ENCODE peak calls at places on chromosomes 2 and 18, in eight cellular contexts. One of them, this sample, is unnamed.
A peak's percentile ranks its signal among the peaks of the same experiment; 100 is the strongest.

GRCh38 chr2:85475801-85476610 is 57.5 kb downstream of the SH2D6 start:
- DNase-seq in adrenal gland: no peak
- DNase-seq in SK-N-SH: no peak
- DNase-seq in astrocyte of the cerebellum: no peak
- DNase-seq in HCT116: no peak
- DNase-seq in body of pancreas: no peak
- DNase-seq in choroid plexus epithelial cell: no peak
- DNase-seq in DND-41: no peak
- DNase-seq in this sample: no peak

GRCh38 chr2:60002158-60002867 is 551.1 kb downstream of the BCL11A start:
- DNase-seq in adrenal gland: no peak
- DNase-seq in SK-N-SH: no peak
- DNase-seq in astrocyte of the cerebellum: no peak
- DNase-seq in HCT116: no peak
- DNase-seq in body of pancreas: no peak
- DNase-seq in choroid plexus epithelial cell: no peak
- DNase-seq in DND-41: no peak
- DNase-seq in this sample: no peak

GRCh38 chr18:59779979-59780378 is 82.8 kb upstream of the CCBE1 start:
- DNase-seq in adrenal gland: no peak
- DNase-seq in SK-N-SH: no peak
- DNase-seq in astrocyte of the cerebellum: peak; percentile 63
- DNase-seq in HCT116: no peak
- DNase-seq in body of pancreas: no peak
- DNase-seq in choroid plexus epithelial cell: peak; percentile 90
- DNase-seq in DND-41: no peak
- DNase-seq in this sample: peak; percentile 82

GRCh38 chr2:126913329-126913728 is 14.6 kb downstream of the TEX51 start:
- DNase-seq in adrenal gland: no peak
- DNase-seq in SK-N-SH: no peak
- DNase-seq in astrocyte of the cerebellum: no peak
- DNase-seq in HCT116: no peak
- DNase-seq in body of pancreas: no peak
- DNase-seq in choroid plexus epithelial cell: no peak
- DNase-seq in DND-41: no peak
- DNase-seq in this sample: no peak

GRCh38 chr18:24414349-24415003 is 12.0 kb upstream of the IMPACT start:
- DNase-seq in adrenal gland: no peak
- DNase-seq in SK-N-SH: no peak
- DNase-seq in astrocyte of the cerebellum: no peak
- DNase-seq in HCT116: no peak
- DNase-seq in body of pancreas: no peak
- DNase-seq in choroid plexus epithelial cell: no peak
- DNase-seq in DND-41: no peak
- DNase-seq in this sample: no peak

GRCh38 chr2:46850742-46851141 is 64.9 kb downstream of the MCFD2 start:
- DNase-seq in adrenal gland: peak; percentile 83
- DNase-seq in SK-N-SH: no peak
- DNase-seq in astrocyte of the cerebellum: peak; percentile 90
- DNase-seq in HCT116: no peak
- DNase-seq in body of pancreas: peak; percentile 87
- DNase-seq in choroid plexus epithelial cell: peak; percentile 88
- DNase-seq in DND-41: no peak
- DNase-seq in this sample: peak; percentile 93

GRCh38 chr2:165902929-165903328 is 50.6 kb downstream of the TTC21B start:
- DNase-seq in adrenal gland: no peak
- DNase-seq in SK-N-SH: no peak
- DNase-seq in astrocyte of the cerebellum: peak; percentile 31
- DNase-seq in HCT116: no peak
- DNase-seq in body of pancreas: no peak
- DNase-seq in choroid plexus epithelial cell: peak; percentile 46
- DNase-seq in DND-41: peak; percentile 15
- DNase-seq in this sample: peak; percentile 38

GRCh38 chr2:1162768-1163584 is 212.3 kb downstream of the SNTG2 start:
- DNase-seq in adrenal gland: no peak
- DNase-seq in SK-N-SH: no peak
- DNase-seq in astrocyte of the cerebellum: no peak
- DNase-seq in HCT116: no peak
- DNase-seq in body of pancreas: no peak
- DNase-seq in choroid plexus epithelial cell: peak; percentile 42
- DNase-seq in DND-41: peak; percentile 89
- DNase-seq in this sample: no peak

GRCh38 chr2:20588918-20589871 is 61.7 kb downstream of the HS1BP3 start:
- DNase-seq in adrenal gland: no peak
- DNase-seq in SK-N-SH: no peak
- DNase-seq in astrocyte of the cerebellum: no peak
- DNase-seq in HCT116: no peak
- DNase-seq in body of pancreas: no peak
- DNase-seq in choroid plexus epithelial cell: no peak
- DNase-seq in DND-41: no peak
- DNase-seq in this sample: no peak

GRCh38 chr2:168375195-168375798 is 80.8 kb upstream of the CERS6 start:
- DNase-seq in adrenal gland: no peak
- DNase-seq in SK-N-SH: no peak
- DNase-seq in astrocyte of the cerebellum: no peak
- DNase-seq in HCT116: no peak
- DNase-seq in body of pancreas: no peak
- DNase-seq in choroid plexus epithelial cell: peak; percentile 56
- DNase-seq in DND-41: no peak
- DNase-seq in this sample: no peak

GRCh38 chr18:62577748-62578147 is 54.9 kb downstream of the ZCCHC2 start:
- DNase-seq in adrenal gland: no peak
- DNase-seq in SK-N-SH: no peak
- DNase-seq in astrocyte of the cerebellum: no peak
- DNase-seq in HCT116: no peak
- DNase-seq in body of pancreas: no peak
- DNase-seq in choroid plexus epithelial cell: peak; percentile 22
- DNase-seq in DND-41: no peak
- DNase-seq in this sample: no peak

GRCh38 chr2:241929551-241930490 is 60.3 kb downstream of the RTP5 start:
- DNase-seq in adrenal gland: no peak
- DNase-seq in SK-N-SH: no peak
- DNase-seq in astrocyte of the cerebellum: no peak
- DNase-seq in HCT116: no peak
- DNase-seq in body of pancreas: peak; percentile 30
- DNase-seq in choroid plexus epithelial cell: no peak
- DNase-seq in DND-41: no peak
- DNase-seq in this sample: no peak

GRCh38 chr2:28976584-28976983 is 4.5 kb upstream of the TOGARAM2 start:
- DNase-seq in adrenal gland: no peak
- DNase-seq in SK-N-SH: no peak
- DNase-seq in astrocyte of the cerebellum: peak; percentile 5
- DNase-seq in HCT116: no peak
- DNase-seq in body of pancreas: peak; percentile 68
- DNase-seq in choroid plexus epithelial cell: peak; percentile 45
- DNase-seq in DND-41: no peak
- DNase-seq in this sample: peak; percentile 55

GRCh38 chr18:58117685-58118403 is 73.8 kb downstream of the NEDD4L start:
- DNase-seq in adrenal gland: peak; percentile 49
- DNase-seq in SK-N-SH: no peak
- DNase-seq in astrocyte of the cerebellum: peak; percentile 49
- DNase-seq in HCT116: peak; percentile 34
- DNase-seq in body of pancreas: peak; percentile 94
- DNase-seq in choroid plexus epithelial cell: peak; percentile 90
- DNase-seq in DND-41: no peak
- DNase-seq in this sample: peak; percentile 90

GRCh38 chr18:63410792-63411191 is 11.5 kb downstream of the VPS4B start:
- DNase-seq in adrenal gland: no peak
- DNase-seq in SK-N-SH: no peak
- DNase-seq in astrocyte of the cerebellum: peak; percentile 38
- DNase-seq in HCT116: no peak
- DNase-seq in body of pancreas: no peak
- DNase-seq in choroid plexus epithelial cell: peak; percentile 80
- DNase-seq in DND-41: no peak
- DNase-seq in this sample: peak; percentile 50

GRCh38 chr2:144519934-144520717 is at the start of gene ZEB2:
- DNase-seq in adrenal gland: peak; percentile 71
- DNase-seq in SK-N-SH: peak; percentile 63
- DNase-seq in astrocyte of the cerebellum: peak; percentile 81
- DNase-seq in HCT116: peak; percentile 19
- DNase-seq in body of pancreas: peak; percentile 64
- DNase-seq in choroid plexus epithelial cell: peak; percentile 90
- DNase-seq in DND-41: peak; percentile 32
- DNase-seq in this sample: peak; percentile 90

GRCh38 chr2:112809112-112809511 is 24.8 kb upstream of the IL1A start:
- DNase-seq in adrenal gland: no peak
- DNase-seq in SK-N-SH: no peak
- DNase-seq in astrocyte of the cerebellum: no peak
- DNase-seq in HCT116: no peak
- DNase-seq in body of pancreas: no peak
- DNase-seq in choroid plexus epithelial cell: no peak
- DNase-seq in DND-41: no peak
- DNase-seq in this sample: no peak

GRCh38 chr2:177430425-177430824 is 37.9 kb downstream of the AGPS start:
- DNase-seq in adrenal gland: no peak
- DNase-seq in SK-N-SH: no peak
- DNase-seq in astrocyte of the cerebellum: no peak
- DNase-seq in HCT116: no peak
- DNase-seq in body of pancreas: no peak
- DNase-seq in choroid plexus epithelial cell: peak; percentile 18
- DNase-seq in DND-41: no peak
- DNase-seq in this sample: peak; percentile 44

GRCh38 chr2:177433402-177433801 is 40.8 kb downstream of the AGPS start:
- DNase-seq in adrenal gland: no peak
- DNase-seq in SK-N-SH: no peak
- DNase-seq in astrocyte of the cerebellum: no peak
- DNase-seq in HCT116: no peak
- DNase-seq in body of pancreas: no peak
- DNase-seq in choroid plexus epithelial cell: peak; percentile 22
- DNase-seq in DND-41: no peak
- DNase-seq in this sample: peak; percentile 22

GRCh38 chr2:177432703-177433102 is 40.1 kb downstream of the AGPS start:
- DNase-seq in adrenal gland: no peak
- DNase-seq in SK-N-SH: no peak
- DNase-seq in astrocyte of the cerebellum: no peak
- DNase-seq in HCT116: no peak
- DNase-seq in body of pancreas: no peak
- DNase-seq in choroid plexus epithelial cell: no peak
- DNase-seq in DND-41: no peak
- DNase-seq in this sample: no peak

GRCh38 chr2:177427316-177427715 is 34.7 kb downstream of the AGPS start:
- DNase-seq in adrenal gland: no peak
- DNase-seq in SK-N-SH: no peak
- DNase-seq in astrocyte of the cerebellum: no peak
- DNase-seq in HCT116: no peak
- DNase-seq in body of pancreas: no peak
- DNase-seq in choroid plexus epithelial cell: no peak
- DNase-seq in DND-41: no peak
- DNase-seq in this sample: no peak

GRCh38 chr2:177429688-177430325 is 37.2 kb downstream of the AGPS start:
- DNase-seq in adrenal gland: no peak
- DNase-seq in SK-N-SH: no peak
- DNase-seq in astrocyte of the cerebellum: peak; percentile 95
- DNase-seq in HCT116: no peak
- DNase-seq in body of pancreas: peak; percentile 10
- DNase-seq in choroid plexus epithelial cell: peak; percentile 96
- DNase-seq in DND-41: no peak
- DNase-seq in this sample: peak; percentile 92
- H3K4me3 ChIP-seq in adrenal gland: no peak overlapping the region
- H3K4me3 ChIP-seq in SK-N-SH: no peak overlapping the region
- H3K4me3 ChIP-seq in astrocyte of the cerebellum: no peak overlapping the region
- H3K4me3 ChIP-seq in HCT116: no peak overlapping the region
- H3K4me3 ChIP-seq in body of pancreas: no peak overlapping the region
- H3K4me3 ChIP-seq in choroid plexus epithelial cell: no peak overlapping the region
- H3K4me3 ChIP-seq in DND-41: no peak overlapping the region
- H3K4me3 ChIP-seq in this sample: no peak overlapping the region

DNA sequence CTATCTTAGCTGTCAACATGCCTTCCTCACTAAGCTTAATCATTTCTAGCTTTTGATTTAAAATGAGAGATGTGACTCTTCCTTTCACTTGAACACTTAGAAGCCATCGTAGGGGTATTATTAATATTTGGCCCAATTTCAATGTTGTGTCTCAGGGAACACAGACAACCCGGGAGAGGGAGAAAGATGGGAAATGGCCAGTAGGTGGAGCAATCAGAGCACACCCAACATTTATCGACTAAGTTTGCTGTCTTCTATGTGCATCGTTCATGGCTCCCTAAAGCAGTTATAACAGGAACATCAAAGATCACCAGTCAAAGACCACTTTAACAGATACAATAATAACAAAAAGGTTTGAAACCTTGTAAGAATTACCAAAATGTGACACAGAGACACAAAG is 110.2 kb downstream of the OLA1 start:
- DNase-seq in adrenal gland: no peak
- DNase-seq in SK-N-SH: no peak
- DNase-seq in astrocyte of the cerebellum: no peak
- DNase-seq in HCT116: no peak
- DNase-seq in body of pancreas: no peak
- DNase-seq in choroid plexus epithelial cell: peak; percentile 43
- DNase-seq in DND-41: no peak
- DNase-seq in this sample: peak; percentile 52
- TF ChIP-seq CTCF in adrenal gland: peak; percentile 49
- TF ChIP-seq CTCF in SK-N-SH: peak; percentile 26
- TF ChIP-seq CTCF in astrocyte of the cerebellum: no peak
- TF ChIP-seq CTCF in HCT116: peak; percentile 50
- TF ChIP-seq CTCF in body of pancreas: peak; percentile 13
- TF ChIP-seq CTCF in choroid plexus epithelial cell: peak; percentile 54
- TF ChIP-seq CTCF in DND-41: peak; percentile 43
- TF ChIP-seq CTCF in this sample: peak; percentile 46

GRCh38 chr2:44927979-44928659 is 13.4 kb upstream of the SIX3 start:
- DNase-seq in adrenal gland: no peak
- DNase-seq in SK-N-SH: no peak
- DNase-seq in astrocyte of the cerebellum: no peak
- DNase-seq in HCT116: no peak
- DNase-seq in body of pancreas: no peak
- DNase-seq in choroid plexus epithelial cell: no peak
- DNase-seq in DND-41: no peak
- DNase-seq in this sample: no peak

GRCh38 chr2:44930274-44930826 is 11.2 kb upstream of the SIX3 start:
- DNase-seq in adrenal gland: no peak
- DNase-seq in SK-N-SH: no peak
- DNase-seq in astrocyte of the cerebellum: no peak
- DNase-seq in HCT116: no peak
- DNase-seq in body of pancreas: no peak
- DNase-seq in choroid plexus epithelial cell: no peak
- DNase-seq in DND-41: no peak
- DNase-seq in this sample: no peak

GRCh38 chr2:44931177-44931795 is 10.2 kb upstream of the SIX3 start:
- DNase-seq in adrenal gland: no peak
- DNase-seq in SK-N-SH: no peak
- DNase-seq in astrocyte of the cerebellum: no peak
- DNase-seq in HCT116: no peak
- DNase-seq in body of pancreas: no peak
- DNase-seq in choroid plexus epithelial cell: no peak
- DNase-seq in DND-41: no peak
- DNase-seq in this sample: no peak

GRCh38 chr2:44928660-44929471 is 12.6 kb upstream of the SIX3 start:
- DNase-seq in adrenal gland: no peak
- DNase-seq in SK-N-SH: peak; percentile 45
- DNase-seq in astrocyte of the cerebellum: no peak
- DNase-seq in HCT116: no peak
- DNase-seq in body of pancreas: no peak
- DNase-seq in choroid plexus epithelial cell: no peak
- DNase-seq in DND-41: no peak
- DNase-seq in this sample: no peak

GRCh38 chr2:44929680-44930273 is 11.7 kb upstream of the SIX3 start:
- DNase-seq in adrenal gland: no peak
- DNase-seq in SK-N-SH: peak; percentile 33
- DNase-seq in astrocyte of the cerebellum: no peak
- DNase-seq in HCT116: no peak
- DNase-seq in body of pancreas: no peak
- DNase-seq in choroid plexus epithelial cell: no peak
- DNase-seq in DND-41: no peak
- DNase-seq in this sample: no peak
- H3K4me3 ChIP-seq in adrenal gland: no peak overlapping the region
- H3K4me3 ChIP-seq in SK-N-SH: no peak overlapping the region
- H3K4me3 ChIP-seq in astrocyte of the cerebellum: no peak overlapping the region
- H3K4me3 ChIP-seq in HCT116: no peak overlapping the region
- H3K4me3 ChIP-seq in body of pancreas: no peak overlapping the region
- H3K4me3 ChIP-seq in choroid plexus epithelial cell: no peak overlapping the region
- H3K4me3 ChIP-seq in DND-41: no peak overlapping the region
- H3K4me3 ChIP-seq in this sample: no peak overlapping the region

GRCh38 chr2:215912299-215912842 is 101.0 kb downstream of the MREG start:
- DNase-seq in adrenal gland: no peak
- DNase-seq in SK-N-SH: no peak
- DNase-seq in astrocyte of the cerebellum: no peak
- DNase-seq in HCT116: no peak
- DNase-seq in body of pancreas: no peak
- DNase-seq in choroid plexus epithelial cell: peak; percentile 16
- DNase-seq in DND-41: no peak
- DNase-seq in this sample: no peak
- TF ChIP-seq CTCF in adrenal gland: no peak
- TF ChIP-seq CTCF in SK-N-SH: peak; percentile 10
- TF ChIP-seq CTCF in astrocyte of the cerebellum: no peak
- TF ChIP-seq CTCF in HCT116: no peak
- TF ChIP-seq CTCF in body of pancreas: no peak
- TF ChIP-seq CTCF in choroid plexus epithelial cell: peak; percentile 36
- TF ChIP-seq CTCF in DND-41: no peak
- TF ChIP-seq CTCF in this sample: peak; percentile 32